ENCODE peak calls at places on chromosomes 2 and 18, in eight cellular contexts. G is HCT116, C is GM23248, H is astrocyte, U is PC-9, S is MM.1S, I is mesenchymal stem cell, E is IMR-90. J is an unnamed sample.

GRCh38 chr2:199861116-199861774 is 10.3 kb upstream of the FTCDNL1 start:
- DNase-seq in E (peak; percentile 38), I (peak; percentile 24), U (no peak), S (peak; percentile 22), H (peak; percentile 10), C (peak; percentile 54), G (peak; percentile 19), J (no peak)

GRCh38 chr18:62324917-62325805 is at the start of gene TNFRSF11A:
- DNase-seq in S (peak; percentile 52), U (no peak), G (no peak), E (no peak), H (no peak), C (peak; percentile 44), I (peak; percentile 4), J (no peak)

GRCh38 chr2:62577994-62578836 is 72.2 kb upstream of the TMEM17 start:
- DNase-seq in S (no peak), C (peak; percentile 91), U (peak; percentile 98), H (peak; percentile 96), I (peak; percentile 45), G (peak; percentile 99), E (peak; percentile 92), J (no peak)

GRCh38 chr2:121210691-121211090 is 74.3 kb downstream of the TFCP2L1 start:
- DNase-seq in U (peak; percentile 67), I (no peak), H (no peak), S (no peak), G (peak; percentile 47), E (no peak), C (no peak), J (no peak)

GRCh38 chr2:14716319-14716718 is 83.8 kb downstream of the LRATD1 start:
- DNase-seq in I (no peak), H (no peak), S (no peak), U (no peak), E (no peak), G (no peak), C (no peak), J (no peak)

GRCh38 chr2:16821696-16822095 is 156.1 kb upstream of the CYRIA start:
- DNase-seq in U (no peak), G (no peak), C (no peak), I (no peak), E (no peak), S (no peak), H (peak; percentile 3), J (no peak)

GRCh38 chr18:8279931-8280330 is 329.3 kb upstream of the RAB12 start:
- DNase-seq in C (no peak), E (no peak), U (no peak), S (no peak), I (no peak), H (no peak), G (no peak), J (no peak)

GRCh38 chr2:85799215-85799956 is 45.6 kb downstream of the ATOH8 start:
- DNase-seq in S (no peak), H (no peak), C (no peak), I (no peak), G (peak; percentile 19), E (no peak), U (peak; percentile 67), J (no peak)

GRCh38 chr2:129744649-129745048 is 234.8 kb upstream of the RAB6C start:
- DNase-seq in H (no peak), E (no peak), U (no peak), S (no peak), G (no peak), C (no peak), I (no peak), J (no peak)

GRCh38 chr2:192196451-192197194 is 1.9 kb upstream of the TMEFF2 start:
- DNase-seq in S (no peak), E (no peak), I (peak; percentile 20), C (peak; percentile 10), H (no peak), G (no peak), U (no peak), J (peak; percentile 33)

GRCh38 chr2:228700638-228701037 is 519.2 kb upstream of the SPHKAP start:
- DNase-seq in I (peak; percentile 82), S (peak; percentile 16), C (peak; percentile 33), H (peak; percentile 87), E (peak; percentile 51), U (no peak), G (no peak), J (no peak)

GRCh38 chr2:112541315-112542122 is 746 bp upstream of the POLR1B start:
- DNase-seq in H (no peak), G (no peak), C (peak; percentile 77), I (peak; percentile 10), U (no peak), S (peak; percentile 70), E (peak; percentile 48), J (peak; percentile 64)

GRCh38 chr2:26034597-26035067 is 748 bp downstream of the RAB10 start:
- DNase-seq in S (no peak), C (peak; percentile 44), E (peak; percentile 5), G (no peak), I (peak; percentile 57), U (peak; percentile 52), H (no peak), J (no peak)

GRCh38 chr18:74411475-74411874 is 45.6 kb downstream of the DIPK1C start:
- DNase-seq in G (no peak), U (no peak), C (no peak), E (no peak), H (no peak), S (peak; percentile 56), I (no peak), J (no peak)

GRCh38 chr18:74410441-74410992 is 46.6 kb downstream of the DIPK1C start:
- DNase-seq in H (no peak), U (no peak), G (no peak), C (no peak), E (no peak), I (no peak), S (no peak), J (no peak)

GRCh38 chr18:74413811-74414210 is 43.3 kb downstream of the DIPK1C start:
- DNase-seq in I (no peak), H (no peak), U (no peak), E (no peak), G (no peak), S (no peak), C (no peak), J (no peak)

GRCh38 chr18:74414951-74415515 is 42.1 kb downstream of the DIPK1C start:
- DNase-seq in U (no peak), C (no peak), E (no peak), I (no peak), G (no peak), S (no peak), H (no peak), J (no peak)

GRCh38 chr18:74412106-74412880 is 44.8 kb downstream of the DIPK1C start:
- DNase-seq in G (no peak), S (no peak), I (no peak), E (no peak), H (no peak), U (no peak), C (no peak), J (peak; percentile 67)
- H3K27me3 ChIP-seq in G (peaks cover 52% of the 10 kb centered on the region), S (no peaks in the 10 kb centered on the region), I (peaks cover 78% of the 10 kb centered on the region), E (peaks cover 44% of the 10 kb centered on the region), H (peaks cover 3% of the 10 kb centered on the region), U (peaks cover 98% of the 10 kb centered on the region), C (peaks cover 13% of the 10 kb centered on the region), J (peaks cover 16% of the 10 kb centered on the region)

GRCh38 chr2:101672047-101672446 is 25.5 kb upstream of the MAP4K4 start:
- DNase-seq in S (no peak), E (no peak), I (no peak), G (no peak), H (no peak), C (no peak), U (no peak), J (no peak)
- H2AFZ ChIP-seq in S (no peak overlapping the region), E (no peak overlapping the region), I (no peak overlapping the region), G (no peak overlapping the region), H (no peak overlapping the region), C (no peak overlapping the region), U (no peak overlapping the region), J (no peak overlapping the region)

GRCh38 chr18:22525313-22525712 is 107.6 kb upstream of the CTAGE1 start:
- DNase-seq in C (no peak), H (no peak), E (peak; percentile 35), G (no peak), S (no peak), I (no peak), U (no peak), J (no peak)
- H3K27me3 ChIP-seq in C (no peaks in the 10 kb centered on the region), H (no peaks in the 10 kb centered on the region), E (no peaks in the 10 kb centered on the region), G (no peaks in the 10 kb centered on the region), S (no peaks in the 10 kb centered on the region), I (no peaks in the 10 kb centered on the region), U (no peaks in the 10 kb centered on the region), J (no peaks in the 10 kb centered on the region)

GRCh38 chr2:144572977-144573376 is 53.1 kb upstream of the ZEB2 start:
- DNase-seq in S (peak; percentile 41), C (no peak), G (no peak), I (no peak), H (no peak), E (no peak), U (no peak), J (no peak)

GRCh38 chr2:144571770-144572169 is 51.9 kb upstream of the ZEB2 start:
- DNase-seq in E (no peak), U (no peak), G (no peak), S (no peak), H (no peak), I (no peak), C (no peak), J (no peak)

GRCh38 chr2:144570566-144570965 is 50.6 kb upstream of the ZEB2 start:
- DNase-seq in C (no peak), H (no peak), U (no peak), I (no peak), E (no peak), S (no peak), G (no peak), J (no peak)

GRCh38 chr2:144567745-144568144 is 47.8 kb upstream of the ZEB2 start:
- DNase-seq in C (no peak), I (no peak), U (no peak), G (no peak), S (no peak), E (no peak), H (no peak), J (no peak)
- H2AFZ ChIP-seq in C (no peak overlapping the region), I (no peak overlapping the region), U (no peak overlapping the region), G (no peak overlapping the region), S (no peak overlapping the region), E (no peak overlapping the region), H (no peak overlapping the region), J (peak overlapping the region; percentile 30)

J was measured in neuronal stem cell.